ENCODE peak calls at places on chromosomes 12 and 14, in five cellular contexts. T is smooth muscle cell of the brain vasculature; I is stimulated activated CD8-positive, alpha-beta memory T cell treated with anti-CD3 and anti-CD28 coated beads, Interleukin-12 subunit alpha, Interleukin-12 subunit beta, amount 100 ng/mL, for 4 hours; L is stimulated activated CD4-positive, alpha-beta T cell treated with anti-CD3 and anti-CD28 coated beads, Interleukin-12 subunit alpha, Interleukin-12 subunit beta, amount 100 ng/mL, for 48 hours; K is CD4-positive, alpha-beta T cell. V is an unnamed sample.

GRCh38 chr14:32047791-32048190 is 29.3 kb upstream of the ARHGAP5 start:
- DNase-seq in T (no peak), I (no peak), L (no peak), K (no peak), V (no peak)

GRCh38 chr14:97353102-97353501 is 555.9 kb downstream of the VRK1 start:
- DNase-seq in T (no peak), I (no peak), L (no peak), K (no peak), V (no peak)

GRCh38 chr12:93090768-93091172 is 161.7 kb upstream of the EEA1 start:
- DNase-seq in T (no peak), I (no peak), L (no peak), K (no peak), V (no peak)

GRCh38 chr12:85874064-85874463 is at the start of gene NTS:
- DNase-seq in T (no peak), I (no peak), L (no peak), K (no peak), V (no peak)

GRCh38 chr12:113479578-113480335 is 8.1 kb upstream of the LHX5 start:
- DNase-seq in T (peak), I (no peak), L (no peak), K (peak), V (no peak)

GRCh38 chr12:19506497-19506896 is 67.2 kb downstream of the AEBP2 start:
- DNase-seq in T (no peak), I (no peak), L (no peak), K (no peak), V (no peak)

GRCh38 chr14:102353126-102353619 is 9.5 kb downstream of the CINP start:
- DNase-seq in T (no peak), I (no peak), L (no peak), K (no peak), V (no peak)

GRCh38 chr14:71491925-71492324 is 440.3 kb upstream of the RGS6 start:
- DNase-seq in T (no peak), I (no peak), L (no peak), K (no peak), V (no peak)

GRCh38 chr14:74980398-74980745 is 22.3 kb upstream of the EIF2B2 start:
- DNase-seq in T (no peak), I (no peak), L (no peak), K (no peak), V (no peak)

GRCh38 chr14:61119006-61119405 is 138.0 kb downstream of the SLC38A6 start:
- DNase-seq in T (no peak), I (no peak), L (no peak), K (no peak), V (no peak)

GRCh38 chr12:69042557-69042956 is 109.6 kb upstream of the CPM start:
- DNase-seq in T (no peak), I (no peak), L (no peak), K (no peak), V (no peak)

GRCh38 chr14:85587152-85587697 is 57.3 kb downstream of the FLRT2 start:
- DNase-seq in T (no peak), I (no peak), L (no peak), K (no peak), V (no peak)

GRCh38 chr14:56273949-56274348 is 155.7 kb downstream of the PELI2 start:
- DNase-seq in T (no peak), I (no peak), L (no peak), K (no peak), V (no peak)

GRCh38 chr14:80930836-80931389 is 10.6 kb downstream of the CEP128 start:
- DNase-seq in T (no peak), I (no peak), L (peak), K (peak), V (peak)

GRCh38 chr12:2582631-2583616 is 211.8 kb upstream of the FKBP4 start:
- DNase-seq in T (no peak), I (peak), L (peak), K (peak), V (no peak)

GRCh38 chr14:61444215-61444768 is 122.9 kb downstream of the PRKCH start:
- DNase-seq in T (no peak), I (peak), L (peak), K (peak), V (no peak)

V was measured in glomerular endothelial cell.